ENCODE peak calls at places on chromosome 20, in nine cellular contexts. D is SK-N-MC, X is A549, F is esophagus squamous epithelium, T is Peyer's patch, L is PC-3, P is stomach, W is HCT116, B is esophagus muscularis mucosa. E is an unnamed sample.

GRCh38 chr20:22984611-22985010 is 50.5 kb upstream of the SSTR4 start:
- DNase-seq in D (no peak), X (no peak), F (no peak), T (no peak), L (peak; percentile 11), P (no peak), W (no peak), B (no peak), E (no peak)

GRCh38 chr20:43444107-43444506 is 13.6 kb upstream of the SRSF6 start:
- DNase-seq in D (no peak), X (no peak), F (no peak), T (no peak), L (no peak), P (no peak), W (no peak), B (no peak), E (no peak)

GRCh38 chr20:6566821-6567220 is 200.7 kb upstream of the BMP2 start:
- DNase-seq in D (no peak), X (no peak), F (no peak), T (no peak), L (peak; percentile 81), P (no peak), W (no peak), B (no peak), E (no peak)

GRCh38 chr20:5205348-5206210 is 78.8 kb downstream of the CDS2 start:
- DNase-seq in D (peak; percentile 67), X (peak; percentile 92), F (no peak), T (peak; percentile 74), L (peak; percentile 86), P (peak; percentile 71), W (peak; percentile 33), B (no peak), E (peak; percentile 54)

GRCh38 chr20:4601630-4602296 is 119.9 kb upstream of the PRND start:
- DNase-seq in D (no peak), X (no peak), F (no peak), T (no peak), L (peak; percentile 94), P (no peak), W (peak; percentile 44), B (peak; percentile 89), E (no peak)

GRCh38 chr20:63472159-63472811 is at the start of gene KCNQ2:
- DNase-seq in D (no peak), X (no peak), F (no peak), T (no peak), L (no peak), P (no peak), W (peak; percentile 32), B (no peak), E (no peak)

GRCh38 chr20:4972506-4973251 is 28.6 kb downstream of the SLC23A2 start:
- DNase-seq in D (no peak), X (no peak), F (no peak), T (no peak), L (no peak), P (no peak), W (no peak), B (no peak), E (no peak)

GRCh38 chr20:652611-653109 is 340 bp downstream of the SRXN1 start:
- DNase-seq in D (no peak), X (no peak), F (no peak), T (peak; percentile 61), L (peak; percentile 31), P (peak; percentile 33), W (no peak), B (no peak), E (no peak)

GRCh38 chr20:38350879-38351775 is 4.8 kb downstream of the LBP start:
- DNase-seq in D (no peak), X (no peak), F (no peak), T (peak; percentile 79), L (no peak), P (no peak), W (no peak), B (no peak), E (no peak)

GRCh38 chr20:20411382-20411781 is 43.5 kb downstream of the INSM1 start:
- DNase-seq in D (no peak), X (no peak), F (no peak), T (no peak), L (no peak), P (no peak), W (no peak), B (no peak), E (no peak)

GRCh38 chr20:667351-668034 is 8.1 kb downstream of the SCRT2 start:
- DNase-seq in D (no peak), X (peak; percentile 80), F (no peak), T (peak; percentile 72), L (peak; percentile 54), P (peak; percentile 68), W (no peak), B (no peak), E (peak; percentile 29)

GRCh38 chr20:40986774-40987173 is 41.8 kb upstream of the TOP1 start:
- DNase-seq in D (no peak), X (no peak), F (no peak), T (no peak), L (peak; percentile 11), P (no peak), W (no peak), B (peak; percentile 21), E (no peak)

GRCh38 chr20:8291873-8292272 is 159.8 kb downstream of the PLCB1 start:
- DNase-seq in D (no peak), X (no peak), F (no peak), T (no peak), L (no peak), P (no peak), W (no peak), B (no peak), E (no peak)

GRCh38 chr20:54115172-54115854 is 44.9 kb upstream of the BCAS1 start:
- DNase-seq in D (no peak), X (peak; percentile 77), F (no peak), T (no peak), L (no peak), P (no peak), W (no peak), B (no peak), E (no peak)

GRCh38 chr20:3586111-3586510 is 77.1 kb downstream of the GFRA4 start:
- DNase-seq in D (no peak), X (no peak), F (no peak), T (no peak), L (no peak), P (no peak), W (no peak), B (no peak), E (no peak)

GRCh38 chr20:15862178-15862577 is 711.1 kb downstream of the KIF16B start:
- DNase-seq in D (no peak), X (no peak), F (no peak), T (no peak), L (peak; percentile 24), P (no peak), W (no peak), B (no peak), E (no peak)

GRCh38 chr20:4435210-4435609 is 286.5 kb upstream of the PRND start:
- DNase-seq in D (no peak), X (no peak), F (no peak), T (no peak), L (no peak), P (no peak), W (no peak), B (no peak), E (no peak)

GRCh38 chr20:46631874-46632446 is 19.3 kb downstream of the SLC13A3 start:
- DNase-seq in D (no peak), X (no peak), F (no peak), T (no peak), L (no peak), P (no peak), W (no peak), B (no peak), E (no peak)

GRCh38 chr20:50992336-50992732 is 30.6 kb downstream of the KCNG1 start:
- DNase-seq in D (no peak), X (no peak), F (no peak), T (no peak), L (no peak), P (no peak), W (no peak), B (no peak), E (no peak)

GRCh38 chr20:56043227-56043626 is 37.9 kb upstream of the CBLN4 start:
- DNase-seq in D (no peak), X (no peak), F (no peak), T (no peak), L (no peak), P (no peak), W (no peak), B (no peak), E (no peak)
- H3K9me3 ChIP-seq in D (no peaks in the 10 kb centered on the region), X (peaks cover 3% of the 10 kb centered on the region), F (no peaks in the 10 kb centered on the region), T (no peaks in the 10 kb centered on the region), L (peaks cover 64% of the 10 kb centered on the region), P (no peaks in the 10 kb centered on the region), W (peaks cover 13% of the 10 kb centered on the region), B (no peaks in the 10 kb centered on the region), E (peaks cover 3% of the 10 kb centered on the region)

DNA sequence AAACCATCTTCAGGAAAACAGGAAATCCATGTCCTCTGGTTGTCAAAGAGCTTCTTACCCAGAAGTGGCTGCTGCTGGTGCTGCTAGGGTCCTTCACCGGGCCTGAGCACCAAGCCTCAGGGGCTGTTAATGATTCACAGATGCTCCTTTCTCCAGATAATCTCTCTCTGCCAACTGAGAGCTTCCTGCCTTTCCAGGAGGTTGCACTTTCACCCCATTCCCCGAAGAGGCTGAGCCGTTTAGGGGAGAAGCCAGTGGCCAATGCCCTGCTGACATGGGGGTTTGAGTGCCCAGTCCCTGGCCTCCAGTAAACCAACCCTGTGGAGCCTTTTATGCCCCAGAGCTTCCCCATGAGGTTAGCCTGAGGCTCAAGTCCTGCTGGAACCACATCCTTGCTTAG is 122.4 kb downstream of the CBLN4 start:
- DNase-seq in D (no peak), X (no peak), F (no peak), T (no peak), L (no peak), P (no peak), W (no peak), B (no peak), E (no peak)
- H3K9me3 ChIP-seq in D (no peaks in the 10 kb centered on the region), X (no peaks in the 10 kb centered on the region), F (no peaks in the 10 kb centered on the region), T (no peaks in the 10 kb centered on the region), L (peaks cover 20% of the 10 kb centered on the region), P (no peaks in the 10 kb centered on the region), W (peaks cover 13% of the 10 kb centered on the region), B (no peaks in the 10 kb centered on the region), E (no peaks in the 10 kb centered on the region)

DNA sequence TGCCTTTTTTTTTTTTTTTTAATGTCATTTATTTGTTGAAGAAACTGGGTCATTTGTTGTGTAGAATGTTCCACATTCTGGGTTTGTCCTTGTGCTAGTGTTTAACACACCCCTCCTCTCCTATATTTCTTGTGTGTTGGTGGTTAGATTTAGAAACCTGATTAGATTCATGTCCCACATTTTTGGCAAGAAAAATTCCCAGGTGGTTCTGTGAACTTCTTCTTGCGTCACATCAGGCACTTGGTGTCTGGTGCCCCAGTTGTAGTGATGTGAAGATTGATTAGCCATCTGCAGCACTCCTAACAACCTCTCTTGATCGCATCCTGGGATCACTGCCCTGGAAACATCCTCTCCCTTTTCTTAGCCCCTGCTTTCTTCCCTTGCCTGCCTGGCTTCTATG is 7.8 kb downstream of the PIGT start:
- DNase-seq in D (no peak), X (no peak), F (no peak), T (no peak), L (no peak), P (no peak), W (no peak), B (no peak), E (no peak)
- H3K9me3 ChIP-seq in D (no peaks in the 10 kb centered on the region), X (no peaks in the 10 kb centered on the region), F (no peaks in the 10 kb centered on the region), T (no peaks in the 10 kb centered on the region), L (no peaks in the 10 kb centered on the region), P (no peaks in the 10 kb centered on the region), W (no peaks in the 10 kb centered on the region), B (no peaks in the 10 kb centered on the region), E (no peaks in the 10 kb centered on the region)

DNA sequence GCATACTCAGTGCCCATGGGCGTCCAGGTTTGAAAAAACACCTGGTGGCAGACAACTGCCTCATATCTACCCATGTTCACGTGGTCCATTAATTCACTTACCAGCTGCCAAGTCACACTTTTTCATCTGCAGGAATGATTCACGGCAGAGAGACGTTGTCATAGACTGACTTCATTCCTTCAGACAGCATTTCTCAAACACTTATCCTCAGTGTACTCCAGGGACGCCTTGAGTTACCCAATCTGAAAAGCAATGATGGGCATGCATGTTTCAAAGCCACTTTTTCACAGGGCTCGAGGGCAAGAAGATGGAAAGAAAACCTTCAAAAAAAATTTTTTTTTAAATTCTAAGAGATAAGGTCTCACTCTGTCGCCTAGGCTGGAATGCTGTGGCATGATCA is 6.0 kb downstream of the MMP24OS start:
- DNase-seq in D (no peak), X (no peak), F (no peak), T (no peak), L (no peak), P (no peak), W (no peak), B (no peak), E (no peak)
- H3K9me3 ChIP-seq in D (no peaks in the 10 kb centered on the region), X (no peaks in the 10 kb centered on the region), F (no peaks in the 10 kb centered on the region), T (no peaks in the 10 kb centered on the region), L (no peaks in the 10 kb centered on the region), P (no peaks in the 10 kb centered on the region), W (no peaks in the 10 kb centered on the region), B (no peaks in the 10 kb centered on the region), E (no peaks in the 10 kb centered on the region)